ENCODE peak calls at places on chromosomes 2 and 18, in nine cellular contexts. F is A673, J is breast epithelium, K is Peyer's patch, T is fibroblast of lung, R is fibroblast of the aortic adventitia, Q is uterus, Z is AG10803, D is fibroblast of villous mesenchyme. U is an unnamed sample.

GRCh38 chr2:15517793-15518192 is 43.3 kb downstream of the NBAS start:
- DNase-seq in F (no peak), J (no peak), K (no peak), T (no peak), R (no peak), Q (no peak), Z (no peak), D (no peak), U (no peak)

GRCh38 chr18:28961669-28962228 is 784.8 kb upstream of the CDH2 start:
- DNase-seq in F (peak), J (no peak), K (no peak), T (peak), R (peak), Q (no peak), Z (peak), D (peak), U (peak)

GRCh38 chr2:69559696-69560482 is 83.7 kb downstream of the AAK1 start:
- DNase-seq in F (peak), J (no peak), K (no peak), T (peak), R (peak), Q (no peak), Z (peak), D (peak), U (peak)

GRCh38 chr18:4084501-4084900 is 370.6 kb downstream of the DLGAP1 start:
- DNase-seq in F (no peak), J (no peak), K (no peak), T (no peak), R (no peak), Q (no peak), Z (no peak), D (no peak), U (no peak)

GRCh38 chr2:162002623-162003200 is 71.3 kb downstream of the DPP4 start:
- DNase-seq in F (no peak), J (no peak), K (no peak), T (no peak), R (no peak), Q (no peak), Z (no peak), D (no peak), U (no peak)

GRCh38 chr2:47190188-47190818 is 35.2 kb upstream of the STPG4 start:
- DNase-seq in F (no peak), J (no peak), K (no peak), T (peak), R (peak), Q (no peak), Z (peak), D (peak), U (peak)

GRCh38 chr2:4553219-4553618 is 849.8 kb downstream of the DCDC2C start:
- DNase-seq in F (no peak), J (no peak), K (no peak), T (no peak), R (no peak), Q (no peak), Z (no peak), D (no peak), U (no peak)

GRCh38 chr18:7941533-7941932 is 374.4 kb downstream of the PTPRM start:
- DNase-seq in F (no peak), J (peak), K (peak), T (no peak), R (no peak), Q (no peak), Z (no peak), D (no peak), U (no peak)

GRCh38 chr2:27807476-27807875 is 36.0 kb downstream of the MRPL33 start:
- DNase-seq in F (peak), J (no peak), K (peak), T (peak), R (peak), Q (peak), Z (peak), D (peak), U (peak)

GRCh38 chr2:10650746-10651145 is 39.0 kb downstream of the NOL10 start:
- DNase-seq in F (no peak), J (no peak), K (no peak), T (no peak), R (no peak), Q (no peak), Z (no peak), D (no peak), U (no peak)

GRCh38 chr2:149200109-149200520 is 130.3 kb upstream of the LYPD6 start:
- DNase-seq in F (peak), J (no peak), K (no peak), T (peak), R (peak), Q (no peak), Z (peak), D (peak), U (peak)

GRCh38 chr2:109446531-109447131 is 167.1 kb downstream of the SEPTIN10 start:
- DNase-seq in F (no peak), J (no peak), K (no peak), T (no peak), R (no peak), Q (peak), Z (no peak), D (no peak), U (no peak)

GRCh38 chr2:109396338-109397180 is 217.2 kb downstream of the SEPTIN10 start:
- DNase-seq in F (no peak), J (no peak), K (no peak), T (no peak), R (peak), Q (no peak), Z (no peak), D (no peak), U (no peak)

GRCh38 chr18:21735452-21736015 is 5.1 kb upstream of the MIB1 start:
- DNase-seq in F (no peak), J (no peak), K (peak), T (peak), R (peak), Q (no peak), Z (no peak), D (peak), U (peak)
- H3K4me3 ChIP-seq in F (no peak), J (no peak), K (no peak), T (no peak), R (no peak), Q (no peak), Z (no peak), D (no peak), U (no peak)

GRCh38 chr2:669323-669722 is 7.9 kb downstream of the TMEM18 start:
- DNase-seq in F (no peak), J (no peak), K (no peak), T (peak), R (peak), Q (no peak), Z (peak), D (peak), U (peak)

GRCh38 chr2:670637-671036 is 6.6 kb downstream of the TMEM18 start:
- DNase-seq in F (no peak), J (no peak), K (no peak), T (no peak), R (no peak), Q (no peak), Z (no peak), D (no peak), U (no peak)

GRCh38 chr2:665340-666073 is 11.7 kb downstream of the TMEM18 start:
- DNase-seq in F (no peak), J (no peak), K (no peak), T (no peak), R (no peak), Q (no peak), Z (no peak), D (no peak), U (no peak)

GRCh38 chr2:666441-666840 is 10.8 kb downstream of the TMEM18 start:
- DNase-seq in F (no peak), J (no peak), K (no peak), T (no peak), R (no peak), Q (no peak), Z (no peak), D (no peak), U (no peak)

GRCh38 chr2:667332-668000 is 9.7 kb downstream of the TMEM18 start:
- DNase-seq in F (peak), J (no peak), K (no peak), T (peak), R (peak), Q (no peak), Z (peak), D (peak), U (peak)
- TF ChIP-seq CTCF in F (peak), J (peak), K (peak), T (peak), R (peak), Q (peak), Z (peak), D (peak), U (peak)

GRCh38 chr2:132669854-132670103 is 226 bp downstream of the LYPD1 start:
- DNase-seq in F (no peak), J (no peak), K (no peak), T (no peak), R (no peak), Q (no peak), Z (no peak), D (no peak), U (no peak)

GRCh38 chr2:132670961-132671781 is 1.2 kb upstream of the LYPD1 start:
- DNase-seq in F (peak), J (no peak), K (no peak), T (peak), R (peak), Q (no peak), Z (peak), D (peak), U (peak)

GRCh38 chr2:132668986-132669853 is 785 bp downstream of the LYPD1 start:
- DNase-seq in F (peak), J (no peak), K (no peak), T (peak), R (peak), Q (no peak), Z (no peak), D (no peak), U (no peak)

GRCh38 chr2:132668189-132668833 is 1.7 kb downstream of the LYPD1 start:
- DNase-seq in F (peak), J (no peak), K (no peak), T (peak), R (peak), Q (no peak), Z (no peak), D (no peak), U (no peak)

GRCh38 chr2:132670104-132670960 is at the start of gene LYPD1:
- DNase-seq in F (peak), J (no peak), K (no peak), T (peak), R (peak), Q (no peak), Z (no peak), D (no peak), U (peak)
- H3K4me3 ChIP-seq in F (peak), J (peak), K (peak), T (peak), R (peak), Q (peak), Z (peak), D (peak), U (peak)

DNA sequence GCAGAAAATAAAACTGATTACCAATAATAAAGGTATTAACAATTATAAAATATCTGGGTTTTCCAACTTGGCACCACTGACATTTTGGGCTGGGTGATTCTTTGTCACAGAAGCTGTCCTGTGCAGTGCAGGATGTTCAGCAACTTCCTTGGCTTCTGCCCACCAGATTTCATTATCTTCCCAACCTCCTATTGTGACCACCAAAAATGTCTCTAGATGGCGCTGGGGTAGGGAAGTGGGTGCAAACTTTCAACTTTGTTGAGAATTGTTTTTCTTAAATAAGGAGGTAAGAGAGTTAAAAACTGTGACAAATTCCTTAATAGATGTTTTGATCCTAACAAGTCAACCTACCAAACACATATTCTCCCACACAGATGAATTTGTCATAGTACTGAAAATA is 90.1 kb downstream of the GAREM1 start:
- DNase-seq in F (peak), J (no peak), K (no peak), T (no peak), R (peak), Q (no peak), Z (no peak), D (no peak), U (peak)
- TF ChIP-seq CTCF in F (peak), J (no peak), K (no peak), T (peak), R (no peak), Q (no peak), Z (no peak), D (no peak), U (peak)

DNA sequence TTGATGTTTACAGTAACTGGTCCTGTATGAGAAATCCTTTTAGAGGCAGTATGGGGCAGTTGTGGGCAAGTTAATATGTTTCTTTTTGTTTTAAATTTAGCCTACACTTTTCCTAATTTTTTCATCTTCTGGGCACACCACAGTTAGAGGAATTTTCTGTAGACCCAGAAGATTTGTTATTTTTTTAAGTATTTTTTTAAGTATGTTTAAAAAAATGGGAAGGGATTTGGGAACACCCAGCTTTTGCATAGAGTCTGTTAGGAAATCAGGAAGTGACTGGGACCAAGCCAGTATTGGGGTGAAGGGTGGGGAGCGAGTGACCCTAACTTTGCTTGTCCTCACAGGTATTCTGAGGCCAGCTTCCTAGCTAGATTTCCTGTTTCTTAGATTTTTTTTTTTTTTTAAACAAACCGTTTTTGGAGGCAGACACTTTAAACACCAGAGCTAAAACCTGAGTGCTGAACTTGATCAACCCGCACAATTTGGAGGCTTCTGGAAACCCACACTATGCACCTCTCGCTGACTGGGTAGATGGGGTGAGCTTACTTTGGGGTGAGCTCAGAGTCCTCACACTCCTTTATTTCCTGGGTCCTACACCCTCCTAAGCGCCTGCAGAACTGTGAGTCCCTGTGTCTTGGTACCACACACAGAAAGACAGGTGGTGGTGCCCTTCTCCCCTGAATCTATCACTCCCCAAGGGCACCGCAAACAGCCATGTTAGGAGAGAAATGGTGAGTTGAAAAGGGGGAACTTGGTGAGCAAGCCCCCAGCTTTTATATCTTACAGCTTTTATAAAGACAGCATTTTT is 5.2 kb downstream of the GATA6 start:
- DNase-seq in F (no peak), J (no peak), K (no peak), T (no peak), R (peak), Q (no peak), Z (no peak), D (no peak), U (peak)
- H3K4me3 ChIP-seq in F (no peak), J (peak), K (peak), T (peak), R (peak), Q (peak), Z (no peak), D (peak), U (peak)

DNA sequence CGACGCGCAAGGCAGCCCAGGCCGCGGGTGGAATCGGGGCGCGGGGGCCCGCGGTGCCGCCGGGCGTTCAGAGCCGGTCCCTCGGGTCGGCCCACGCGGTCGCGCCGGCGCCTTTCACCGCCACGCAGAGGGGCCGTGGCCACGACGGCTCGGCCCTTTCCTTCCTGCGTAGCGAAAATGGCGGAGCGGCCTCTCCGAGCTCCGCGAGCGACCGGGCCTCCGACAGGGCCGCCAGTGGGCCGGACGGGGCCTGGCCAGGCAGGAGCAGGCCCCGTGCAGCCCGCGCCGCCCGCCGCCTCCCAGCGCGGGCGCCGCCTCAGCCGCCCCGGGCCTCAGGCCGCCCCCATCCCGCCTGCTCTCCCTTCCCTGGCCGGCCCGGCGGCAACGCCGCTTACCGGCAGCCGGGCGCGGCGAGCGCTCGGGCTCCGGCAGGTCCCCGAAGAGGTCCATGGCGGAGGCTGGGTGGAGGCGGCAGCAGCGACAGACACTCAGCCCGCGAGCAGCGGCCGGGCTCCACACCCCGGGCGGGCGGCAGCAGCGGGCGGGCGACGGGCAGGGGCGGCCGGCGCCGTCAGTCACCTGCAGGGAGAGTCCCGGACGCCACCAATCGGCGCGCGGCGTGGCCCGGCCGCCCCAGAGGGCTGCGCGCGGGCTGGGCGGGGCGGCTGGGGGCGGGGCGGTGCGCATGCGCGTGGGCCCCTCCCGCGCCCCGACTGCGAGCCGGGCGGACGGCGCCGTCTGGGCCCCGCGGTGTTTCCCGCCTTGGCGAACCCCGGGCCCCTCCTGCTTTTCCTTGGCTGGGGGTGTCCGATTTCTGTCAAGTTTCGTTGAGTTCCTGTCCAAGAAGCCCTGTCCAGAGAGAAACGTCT is at the start of gene ILKAP:
- DNase-seq in F (peak), J (peak), K (peak), T (peak), R (peak), Q (peak), Z (peak), D (peak), U (peak)
- TF ChIP-seq CTCF in F (no peak), J (no peak), K (no peak), T (no peak), R (no peak), Q (no peak), Z (no peak), D (no peak), U (no peak)

GRCh38 chr18:26524002-26524401 is 24.4 kb downstream of the KCTD1 start:
- DNase-seq in F (no peak), J (no peak), K (no peak), T (no peak), R (no peak), Q (no peak), Z (no peak), D (no peak), U (no peak)

GRCh38 chr18:26531600-26532150 is 16.7 kb downstream of the KCTD1 start:
- DNase-seq in F (no peak), J (no peak), K (no peak), T (no peak), R (no peak), Q (no peak), Z (no peak), D (no peak), U (no peak)

GRCh38 chr18:26526128-26526965 is 22.0 kb downstream of the KCTD1 start:
- DNase-seq in F (peak), J (no peak), K (no peak), T (peak), R (peak), Q (no peak), Z (peak), D (no peak), U (peak)

GRCh38 chr18:26524952-26525351 is 23.4 kb downstream of the KCTD1 start:
- DNase-seq in F (no peak), J (no peak), K (no peak), T (no peak), R (no peak), Q (no peak), Z (no peak), D (no peak), U (no peak)

DNA sequence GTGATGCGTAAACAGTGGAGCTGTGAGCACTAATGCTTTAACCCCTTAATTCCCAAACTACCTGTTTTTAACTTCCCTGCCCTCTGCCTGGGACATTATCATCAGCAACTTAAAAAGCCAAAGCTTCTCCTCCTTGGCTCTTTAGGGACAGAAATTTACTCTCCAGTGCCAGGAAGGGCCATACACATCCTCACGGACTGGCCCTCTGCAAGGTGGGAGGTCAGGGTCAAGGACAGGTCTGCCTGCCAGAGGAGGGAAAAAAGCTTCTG is 21.5 kb downstream of the KCTD1 start:
- DNase-seq in F (no peak), J (no peak), K (no peak), T (no peak), R (no peak), Q (no peak), Z (no peak), D (no peak), U (no peak)
- H3K4me3 ChIP-seq in F (no peak), J (no peak), K (no peak), T (no peak), R (no peak), Q (no peak), Z (no peak), D (no peak), U (no peak)

GRCh38 chr18:45441110-45441842 is 174.0 kb upstream of the SLC14A2 start:
- DNase-seq in F (peak), J (no peak), K (no peak), T (peak), R (peak), Q (no peak), Z (peak), D (peak), U (peak)
- TF ChIP-seq CTCF in F (peak), J (no peak), K (peak), T (peak), R (peak), Q (no peak), Z (peak), D (peak), U (peak)

DNA sequence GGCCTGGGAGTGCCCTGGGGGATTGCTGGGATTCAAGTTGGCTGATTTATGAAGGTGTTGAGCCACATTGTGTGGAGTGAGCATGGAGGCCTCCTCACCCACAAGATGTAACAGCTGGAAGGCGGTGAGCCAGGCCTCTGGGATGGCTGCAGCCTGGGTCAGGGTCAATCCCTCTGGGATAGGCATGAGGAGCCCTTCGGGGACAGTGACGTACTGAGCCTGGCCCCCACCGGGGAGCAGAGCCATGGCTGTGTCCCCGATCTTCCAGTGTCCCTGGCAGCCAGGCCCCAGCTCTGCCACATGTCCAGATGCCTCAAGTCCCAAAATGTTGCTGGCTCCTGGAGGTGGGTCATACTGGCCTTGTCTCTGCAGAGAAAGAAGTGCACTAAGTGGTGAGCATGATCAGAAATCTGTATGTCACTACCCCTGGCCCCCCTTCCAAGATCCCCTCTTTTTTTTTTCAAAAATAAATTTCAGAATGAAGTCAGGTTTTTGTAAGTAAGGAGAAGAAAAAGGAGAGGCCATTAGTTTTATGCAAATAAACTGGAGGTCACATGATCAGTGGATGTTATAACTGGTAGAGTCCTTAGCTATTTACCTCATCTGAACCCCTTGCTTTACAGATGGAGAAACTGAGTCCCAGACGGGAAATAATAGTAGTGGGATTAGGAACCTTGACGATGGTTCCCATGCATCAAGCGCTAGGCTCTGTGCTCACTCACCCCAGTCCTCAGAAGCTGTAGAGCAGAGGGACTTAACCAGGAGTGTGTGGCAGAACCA is 1.7 kb downstream of the TP53I3 start:
- DNase-seq in F (no peak), J (no peak), K (no peak), T (no peak), R (no peak), Q (no peak), Z (no peak), D (peak), U (no peak)
- H3K4me3 ChIP-seq in F (no peak), J (peak), K (peak), T (peak), R (peak), Q (no peak), Z (peak), D (peak), U (peak)

GRCh38 chr2:119431155-119431975 is at the start of gene TMEM37:
- DNase-seq in F (peak), J (no peak), K (peak), T (peak), R (peak), Q (peak), Z (peak), D (peak), U (peak)
- TF ChIP-seq CTCF in F (no peak), J (no peak), K (no peak), T (no peak), R (no peak), Q (no peak), Z (no peak), D (no peak), U (no peak)